ENCODE peak calls at places on chromosomes 6 and 20, in eight cellular contexts. Q is neural crest cell, T is GM20000, Y is cardiac muscle cell, I is B cell, G is fibroblast of the aortic adventitia, C is GM06990, D is colonic mucosa. A is an unnamed sample.

GRCh38 chr20:35653893-35654292 is 10.8 kb downstream of the CPNE1 start:
- DNase-seq in D (no peak), I (no peak), C (no peak), Q (no peak), T (no peak), G (no peak), Y (no peak), A (no peak)

GRCh38 chr6:6686748-6687601 is 98.5 kb downstream of the LY86 start:
- DNase-seq in D (peak; percentile 99), G (peak; percentile 29), I (peak; percentile 18), Q (peak; percentile 70), C (no peak), Y (peak; percentile 98), T (no peak), A (no peak)

GRCh38 chr6:4209201-4209600 is 73.8 kb upstream of the ECI2 start:
- DNase-seq in C (no peak), G (no peak), I (peak; percentile 45), D (no peak), T (no peak), Y (no peak), Q (no peak), A (no peak)

GRCh38 chr6:24522090-24522820 is 27.5 kb downstream of the ALDH5A1 start:
- DNase-seq in G (peak; percentile 10), D (no peak), Y (no peak), T (peak; percentile 59), C (peak; percentile 62), Q (no peak), I (peak; percentile 68), A (peak; percentile 66)

GRCh38 chr20:14984768-14985622 is 647.6 kb upstream of the FLRT3 start:
- DNase-seq in T (no peak), C (no peak), Q (no peak), I (no peak), Y (peak; percentile 33), G (no peak), D (peak; percentile 39), A (no peak)

GRCh38 chr6:106728296-106728870 is 99.0 kb downstream of the QRSL1 start:
- DNase-seq in T (no peak), D (no peak), I (no peak), Y (no peak), Q (no peak), G (no peak), C (no peak), A (no peak)

GRCh38 chr6:40328988-40329545 is 258.1 kb downstream of the LRFN2 start:
- DNase-seq in D (no peak), Q (no peak), G (no peak), C (no peak), I (no peak), Y (no peak), T (no peak), A (no peak)

GRCh38 chr6:29631209-29631810 is 1.7 kb downstream of the GABBR1 start:
- DNase-seq in Y (no peak), I (no peak), Q (no peak), D (no peak), C (no peak), G (no peak), T (no peak), A (no peak)

GRCh38 chr6:141265748-141266647 is 866.7 kb upstream of the GJE1 start:
- DNase-seq in Y (no peak), I (no peak), Q (no peak), G (peak; percentile 17), D (no peak), C (no peak), T (no peak), A (no peak)

GRCh38 chr6:39076086-39076992 is 27.8 kb downstream of the GLP1R start:
- DNase-seq in T (no peak), D (no peak), Y (no peak), G (no peak), I (no peak), C (no peak), Q (no peak), A (peak; percentile 16)

GRCh38 chr6:43263314-43264178 is 20.3 kb downstream of the TTBK1 start:
- DNase-seq in G (peak; percentile 66), Q (peak; percentile 78), T (peak; percentile 96), Y (peak; percentile 90), D (peak; percentile 90), C (peak; percentile 53), I (peak; percentile 83), A (peak; percentile 95)

GRCh38 chr6:84191802-84192201 is 35.6 kb downstream of the CEP162 start:
- DNase-seq in I (no peak), G (no peak), C (no peak), Y (no peak), D (no peak), T (no peak), Q (no peak), A (no peak)

GRCh38 chr6:84193140-84193708 is 34.2 kb downstream of the CEP162 start:
- DNase-seq in C (no peak), D (no peak), Q (no peak), T (no peak), Y (no peak), G (peak; percentile 62), I (no peak), A (no peak)

GRCh38 chr6:84197708-84198107 is 29.7 kb downstream of the CEP162 start:
- DNase-seq in C (no peak), D (no peak), I (no peak), T (no peak), Q (no peak), Y (no peak), G (no peak), A (no peak)
- TF ChIP-seq CTCF in C (no peak), D (no peak), I (no peak), T (no peak), Q (no peak), Y (no peak), G (no peak), A (no peak)

GRCh38 chr20:45012682-45013302 is 46.5 kb downstream of the STK4 start:
- DNase-seq in T (no peak), G (peak; percentile 68), C (no peak), I (no peak), Y (no peak), D (no peak), Q (no peak), A (no peak)

GRCh38 chr20:45010399-45010828 is 44.1 kb downstream of the STK4 start:
- DNase-seq in C (no peak), G (peak; percentile 75), D (no peak), I (no peak), T (no peak), Q (no peak), Y (no peak), A (no peak)

GRCh38 chr20:45014671-45015415 is 48.5 kb downstream of the STK4 start:
- DNase-seq in Q (no peak), G (peak; percentile 79), Y (no peak), C (no peak), I (no peak), T (no peak), D (no peak), A (no peak)

GRCh38 chr20:45008521-45009049 is 42.3 kb downstream of the STK4 start:
- DNase-seq in Y (no peak), G (no peak), Q (no peak), T (no peak), C (no peak), D (no peak), I (no peak), A (no peak)

DNA sequence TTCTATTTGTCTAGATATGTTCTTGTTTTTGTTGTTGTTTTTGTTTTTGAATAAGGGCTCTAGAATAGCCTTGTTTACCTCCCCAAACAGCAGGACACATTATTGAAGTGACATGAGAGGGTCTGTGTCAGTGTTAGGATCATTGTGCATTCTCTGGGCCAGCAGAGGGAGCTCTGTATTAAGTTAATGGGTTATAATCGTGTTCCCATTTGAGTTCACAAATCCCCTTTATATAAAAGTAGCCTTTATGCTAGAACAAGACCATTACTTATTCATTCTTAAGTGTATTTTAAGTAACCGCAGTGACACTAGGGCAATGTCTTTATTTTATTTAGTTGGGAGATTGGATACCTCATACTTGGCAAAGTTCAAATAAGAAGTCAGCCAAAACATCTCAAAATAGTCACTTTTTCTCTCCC is 44.8 kb downstream of the STK4 start:
- DNase-seq in I (peak; percentile 61), C (no peak), D (peak; percentile 62), T (peak; percentile 22), Q (peak; percentile 50), Y (peak; percentile 66), G (peak; percentile 91), A (peak; percentile 36)
- TF ChIP-seq CTCF in I (peak; percentile 76), C (peak; percentile 69), D (peak; percentile 62), T (peak; percentile 71), Q (peak; percentile 84), Y (peak; percentile 79), G (peak; percentile 75), A (peak; percentile 44)

GRCh38 chr6:116011520-116011919 is 49.2 kb downstream of the FRK start:
- DNase-seq in T (no peak), C (peak; percentile 45), G (no peak), Q (no peak), I (no peak), D (peak; percentile 44), Y (no peak), A (no peak)

GRCh38 chr6:116012966-116013365 is 47.7 kb downstream of the FRK start:
- DNase-seq in Y (no peak), T (no peak), D (no peak), G (no peak), I (no peak), C (no peak), Q (no peak), A (no peak)

GRCh38 chr6:116012471-116012949 is 48.2 kb downstream of the FRK start:
- DNase-seq in Y (no peak), C (no peak), Q (no peak), D (no peak), G (peak; percentile 55), T (no peak), I (no peak), A (no peak)

GRCh38 chr6:116010400-116011095 is 50.1 kb downstream of the FRK start:
- DNase-seq in G (peak; percentile 81), Y (peak; percentile 65), Q (peak; percentile 61), C (no peak), I (peak; percentile 70), D (peak; percentile 86), T (peak; percentile 28), A (peak; percentile 13)

DNA sequence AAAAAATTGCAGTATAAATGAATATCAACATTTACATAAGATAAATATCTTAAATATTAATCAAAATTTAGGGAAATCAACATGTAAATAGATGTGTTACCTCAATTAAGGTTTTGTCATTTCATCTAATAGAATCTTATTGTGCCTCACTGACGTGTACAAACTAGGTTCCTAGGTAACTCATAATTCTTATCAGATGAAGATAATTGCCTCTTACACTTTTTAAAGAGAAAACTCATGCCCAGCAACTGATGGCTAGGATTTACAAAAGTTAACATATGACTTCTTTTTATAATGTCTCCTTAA is 49.6 kb downstream of the FRK start:
- DNase-seq in D (no peak), Y (no peak), G (no peak), Q (no peak), I (no peak), C (no peak), T (no peak), A (no peak)
- TF ChIP-seq CTCF in D (peak; percentile 20), Y (no peak), G (no peak), Q (peak; percentile 34), I (peak; percentile 57), C (no peak), T (no peak), A (no peak)

GRCh38 chr6:81752084-81752968 is at the start of gene TENT5A:
- DNase-seq in T (peak; percentile 90), I (peak; percentile 91), D (peak; percentile 96), Q (peak; percentile 82), Y (peak; percentile 94), G (peak; percentile 92), C (peak; percentile 85), A (peak; percentile 86)
- TF ChIP-seq CTCF in T (no peak), I (peak; percentile 33), D (no peak), Q (peak; percentile 47), Y (no peak), G (no peak), C (no peak), A (no peak)

GRCh38 chr6:151376440-151376839 is 14.9 kb downstream of the ZBTB2 start:
- DNase-seq in Y (no peak), I (no peak), Q (no peak), C (no peak), G (no peak), D (no peak), T (no peak), A (no peak)
- TF ChIP-seq CTCF in Y (no peak), I (no peak), Q (peak; percentile 18), C (no peak), G (no peak), D (no peak), T (no peak), A (no peak)